ENCODE peak calls at places on chromosomes 13 and 19, in five cellular contexts. T is HCT116, V is A549, M is K562, P is H1. G is an unnamed sample.

GRCh38 chr13:65095697-65096096 is 2134.4 kb downstream of the PCDH9 start:
- DNase-seq in T (no peak), V (no peak), P (no peak), M (no peak), G (no peak)

GRCh38 chr19:5844456-5845433 is 5.2 kb upstream of the FUT6 start:
- DNase-seq in M (no peak), T (no peak), V (no peak), P (no peak), G (no peak)

GRCh38 chr19:47112166-47112663 is 1.4 kb downstream of the ZC3H4 start:
- DNase-seq in T (no peak), V (peak), M (peak), P (peak), G (peak)

GRCh38 chr13:79646880-79647279 is 165.9 kb downstream of the NDFIP2 start:
- DNase-seq in T (no peak), V (no peak), M (no peak), P (no peak), G (no peak)

GRCh38 chr19:45130888-45131615 is 29.7 kb downstream of the NKPD1 start:
- DNase-seq in T (peak), V (peak), M (no peak), P (no peak), G (no peak)

GRCh38 chr19:19460761-19461265 is 54.5 kb downstream of the TSSK6 start:
- DNase-seq in P (no peak), V (no peak), M (no peak), T (no peak), G (no peak)

GRCh38 chr19:9406798-9407352 is 28.5 kb downstream of the ZNF266 start:
- DNase-seq in M (peak), T (no peak), P (peak), V (peak), G (no peak)

GRCh38 chr19:8641908-8642547 is 11.6 kb downstream of the NFILZ start:
- DNase-seq in M (peak), V (peak), T (peak), P (no peak), G (peak)

GRCh38 chr19:2033825-2034159 is 17.3 kb downstream of the MKNK2 start:
- DNase-seq in T (no peak), P (no peak), M (no peak), V (no peak), G (no peak)

GRCh38 chr19:39515551-39516191 is 732 bp downstream of the SELENOV start:
- DNase-seq in T (no peak), M (no peak), V (no peak), P (no peak), G (no peak)

GRCh38 chr19:39517432-39517831 is 2.5 kb downstream of the SELENOV start:
- DNase-seq in P (no peak), M (no peak), T (no peak), V (no peak), G (no peak)

GRCh38 chr19:39518458-39518857 is 3.5 kb downstream of the SELENOV start:
- DNase-seq in M (no peak), P (no peak), V (no peak), T (no peak), G (no peak)

GRCh38 chr19:39514840-39515550 is at the start of gene SELENOV:
- DNase-seq in V (no peak), M (peak), P (no peak), T (no peak), G (no peak)

DNA sequence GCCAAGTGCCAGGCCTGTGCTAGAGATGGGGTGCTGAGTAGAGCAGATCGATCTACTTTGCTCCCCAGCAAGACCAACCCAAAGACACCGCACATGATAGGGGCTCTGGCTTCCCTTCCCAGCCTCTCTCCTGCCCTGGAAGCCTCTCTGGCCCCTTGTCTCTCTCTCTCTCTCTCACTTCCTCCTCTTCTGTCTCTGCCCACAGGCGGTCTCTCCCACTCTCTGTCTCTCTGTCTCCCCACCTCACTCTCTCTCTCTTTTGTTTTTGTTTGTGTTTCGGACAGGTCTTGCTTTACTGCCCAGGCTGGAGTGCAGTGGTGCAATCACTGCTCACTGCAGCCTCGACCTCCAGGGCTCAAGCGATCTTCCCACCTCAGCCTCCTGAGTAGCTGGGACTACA is 1.3 kb downstream of the SELENOV start:
- DNase-seq in P (no peak), V (no peak), M (no peak), T (no peak), G (no peak)
- TF ChIP-seq POLR2A in P (no peak), V (no peak), M (no peak), T (no peak), G (no peak)

GRCh38 chr19:38711726-38712153 is 32.5 kb downstream of the CAPN12 start:
- DNase-seq in P (no peak), T (no peak), V (no peak), M (no peak), G (no peak)
- TF ChIP-seq MAX in P (no peak), T (no peak), V (no peak), M (no peak), G (no peak)

DNA sequence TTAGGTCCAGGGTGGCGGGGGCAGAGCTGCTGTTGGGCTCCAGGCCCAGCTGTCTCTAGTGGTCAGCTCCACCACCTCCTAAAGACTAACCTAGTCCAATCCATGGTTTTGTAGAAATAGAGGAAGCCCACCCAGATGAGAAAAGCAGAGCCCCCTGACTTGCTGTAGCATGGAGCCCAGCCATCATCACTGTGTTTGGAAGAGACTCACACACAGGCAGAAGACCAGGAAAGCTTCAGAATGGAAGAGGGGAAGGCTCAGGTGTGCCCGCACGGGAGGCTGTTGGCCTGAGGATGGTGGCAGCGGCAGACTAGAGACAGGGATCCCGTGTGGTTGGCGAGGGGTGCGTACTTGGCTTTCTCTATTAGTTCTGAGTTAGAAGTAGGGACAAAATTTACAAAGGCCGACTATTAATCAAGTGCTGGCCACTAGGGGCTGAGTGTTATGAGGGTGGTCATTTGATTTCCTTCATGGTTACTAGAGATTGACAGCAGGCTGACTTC is 193.2 kb upstream of the SOX1 start:
- DNase-seq in T (no peak), V (no peak), P (no peak), M (no peak), G (no peak)
- TF ChIP-seq POLR2A in T (no peak), V (no peak), P (no peak), M (no peak), G (no peak)

DNA sequence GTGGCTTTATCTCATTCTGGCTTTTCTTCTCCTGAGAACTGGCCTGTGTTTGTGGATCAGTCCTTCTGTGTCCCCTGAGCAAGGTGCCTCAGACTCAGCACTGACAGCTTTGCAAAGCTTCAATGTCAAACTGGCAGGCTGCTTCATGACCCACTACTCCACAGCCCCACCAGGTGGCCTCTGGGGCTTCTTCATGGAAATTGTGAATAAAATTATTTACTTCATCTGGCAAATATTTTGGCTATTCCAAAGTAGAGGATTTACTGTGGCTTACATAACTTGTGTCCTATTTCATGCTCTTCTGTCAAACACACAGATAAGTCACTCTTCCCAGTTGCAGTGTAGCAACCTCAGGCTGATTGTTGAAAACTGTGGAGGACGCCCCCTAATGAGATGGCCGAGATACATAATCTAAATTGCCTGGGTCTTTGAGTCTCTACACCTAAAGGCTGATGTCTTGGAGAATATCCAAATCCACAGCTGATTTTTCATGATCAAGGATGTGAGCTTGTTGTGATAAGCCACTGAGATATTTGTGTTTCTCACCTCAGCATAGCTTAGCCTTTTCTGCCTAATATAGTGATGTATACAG is 721.9 kb upstream of the SLC10A2 start:
- DNase-seq in V (no peak), P (no peak), M (no peak), T (no peak), G (no peak)
- TF ChIP-seq MAX in V (no peak), P (no peak), M (no peak), T (no peak), G (no peak)

GRCh38 chr19:12778905-12779161 is 3.5 kb upstream of the HOOK2 start:
- DNase-seq in P (no peak), M (no peak), T (no peak), V (no peak), G (no peak)
- TF ChIP-seq POLR2A in P (no peak), M (no peak), T (no peak), V (no peak), G (no peak)

GRCh38 chr19:43589680-43590079 is 6.3 kb downstream of the IRGQ start:
- DNase-seq in M (no peak), T (no peak), P (no peak), V (no peak), G (no peak)
- TF ChIP-seq MAX in M (no peak), T (no peak), P (no peak), V (no peak), G (no peak)

DNA sequence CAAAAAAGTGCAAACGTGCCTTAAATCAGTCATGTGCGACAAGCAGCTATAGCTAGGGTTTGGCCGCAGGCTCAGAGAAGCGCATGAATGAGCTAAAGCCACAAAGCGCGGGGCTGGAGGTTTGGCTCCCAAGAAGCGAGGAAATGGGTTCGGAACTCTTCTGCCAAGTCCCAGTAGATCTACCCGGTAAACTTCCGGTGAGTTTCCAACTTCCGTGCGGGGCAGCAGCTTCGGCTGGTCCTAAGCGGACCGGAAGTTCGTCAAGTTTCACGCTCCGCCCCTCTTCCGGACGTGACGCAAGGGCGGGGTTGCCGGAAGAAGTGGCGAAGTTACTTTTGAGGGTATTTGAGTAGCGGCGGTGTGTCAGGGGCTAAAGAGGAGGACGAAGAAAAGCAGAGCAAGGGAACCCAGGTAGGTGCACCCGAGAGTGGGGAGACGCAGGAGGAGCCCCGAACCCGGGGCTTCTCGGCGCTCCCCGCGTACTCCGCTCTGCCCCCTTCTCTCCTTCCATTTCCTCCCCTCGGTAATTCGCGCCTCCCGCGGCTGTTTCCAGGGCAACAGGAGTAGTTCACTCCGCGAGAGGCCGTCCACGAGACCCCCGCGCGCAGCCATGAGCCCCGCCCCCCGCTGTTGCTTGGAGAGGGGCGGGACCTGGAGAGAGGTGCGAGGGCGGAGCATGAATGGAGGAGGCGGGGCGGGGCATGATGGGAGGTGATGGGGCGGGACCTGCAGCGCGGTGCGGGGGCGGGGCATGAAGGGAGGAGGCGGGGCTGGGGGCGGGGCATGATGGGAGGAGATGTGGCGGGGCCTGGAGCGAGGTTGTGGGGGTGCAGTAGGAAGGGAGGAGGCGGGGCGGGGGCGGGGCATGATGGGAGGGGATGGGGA is at the start of gene NR1H2:
- DNase-seq in V (peak), M (peak), P (peak), T (peak), G (peak)
- TF ChIP-seq POLR2A in V (peak), M (peak), P (no peak), T (peak), G (peak)

DNA sequence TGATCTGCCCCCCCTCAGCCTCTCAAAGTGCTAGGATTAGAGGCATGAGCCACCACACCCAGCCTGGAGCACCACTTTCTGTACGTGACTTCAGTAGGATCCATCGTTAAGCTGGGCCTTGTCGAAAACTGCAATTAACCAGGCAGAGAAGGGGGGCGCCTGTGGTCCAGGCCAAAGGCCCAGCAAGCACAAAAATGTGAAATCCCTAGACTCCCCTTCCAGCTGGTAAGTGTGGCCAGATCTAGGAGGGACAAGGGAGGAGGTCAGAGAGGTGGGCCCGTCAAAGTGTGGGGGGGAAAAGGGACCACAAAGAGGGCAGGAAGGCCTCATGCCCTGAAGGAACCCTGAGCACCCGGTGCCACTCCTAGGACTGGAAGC is 13.8 kb downstream of the DDX39A start:
- DNase-seq in T (no peak), P (no peak), V (no peak), M (no peak), G (peak)
- TF ChIP-seq MAX in T (no peak), P (no peak), V (no peak), M (no peak), G (no peak)

DNA sequence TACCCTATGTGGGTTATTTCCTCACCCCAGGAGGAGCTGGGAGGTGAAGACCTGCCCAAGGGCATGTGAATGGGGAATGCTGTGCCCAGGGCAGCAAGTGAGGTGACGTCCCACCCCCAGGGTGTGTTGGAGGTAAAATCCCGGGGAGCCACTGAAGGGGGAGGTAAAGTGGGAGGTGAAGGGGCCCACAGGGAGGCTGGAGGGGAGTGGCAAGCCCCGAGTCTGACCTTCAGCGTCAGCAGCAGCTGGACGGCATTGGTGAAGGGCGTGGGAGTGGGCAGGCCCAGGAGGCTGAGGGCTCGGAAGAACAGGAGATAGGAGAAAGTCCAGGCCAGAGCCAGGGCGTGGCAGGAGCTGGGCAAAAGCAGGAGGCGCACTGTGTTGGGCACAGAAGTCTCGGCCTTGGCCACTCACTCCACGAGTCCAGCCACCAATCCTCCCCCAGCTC is 2.4 kb downstream of the MBOAT7 start:
- DNase-seq in P (no peak), M (peak), V (no peak), T (no peak), G (no peak)
- TF ChIP-seq POLR2A in P (no peak), M (no peak), V (no peak), T (no peak), G (no peak)